ENCODE peak calls at places on chromosomes 1 and 21, in four cellular contexts. U, Y, M and A are unnamed samples.

GRCh38 chr1:246291141-246291540 is 215.9 kb downstream of the SMYD3 start:
- DNase-seq in U (no peak), Y (no peak), M (peak; percentile 47), A (peak; percentile 18)

GRCh38 chr1:145988773-145989172 is 7.6 kb downstream of the TXNIP start:
- DNase-seq in U (no peak), Y (no peak), M (no peak), A (no peak)

GRCh38 chr1:42922687-42923366 is 35.8 kb downstream of the SLC2A1 start:
- DNase-seq in U (peak; percentile 78), Y (no peak), M (peak; percentile 71), A (peak; percentile 44)

GRCh38 chr21:26445440-26445839 is 127.6 kb downstream of the CYYR1 start:
- DNase-seq in U (no peak), Y (no peak), M (no peak), A (no peak)

GRCh38 chr1:89631756-89632155 is 1.2 kb upstream of the LRRC8C start:
- DNase-seq in U (no peak), Y (no peak), M (no peak), A (no peak)

GRCh38 chr1:111454859-111455641 is 5.8 kb downstream of the ATP5PB start:
- DNase-seq in U (no peak), Y (no peak), M (no peak), A (no peak)

GRCh38 chr1:244239261-244239770 is 188.2 kb downstream of the ZBTB18 start:
- DNase-seq in U (no peak), Y (no peak), M (peak; percentile 70), A (no peak)

GRCh38 chr1:185441608-185442007 is 124.6 kb upstream of the IVNS1ABP start:
- DNase-seq in U (no peak), Y (no peak), M (no peak), A (no peak)

GRCh38 chr21:46620846-46621245 is 14.6 kb upstream of the PRMT2 start:
- DNase-seq in U (no peak), Y (no peak), M (no peak), A (no peak)

GRCh38 chr1:161359316-161359715 is 8.4 kb downstream of the CFAP126 start:
- DNase-seq in U (no peak), Y (no peak), M (no peak), A (no peak)

GRCh38 chr1:185966487-185966886 is 232.3 kb downstream of the HMCN1 start:
- DNase-seq in U (no peak), Y (no peak), M (no peak), A (no peak)

GRCh38 chr1:32013386-32014198 is at the start of gene KHDRBS1:
- DNase-seq in U (peak; percentile 98), Y (peak; percentile 98), M (peak; percentile 99), A (peak; percentile 97)

GRCh38 chr1:43346636-43347035 is 9.0 kb downstream of the MPL start:
- DNase-seq in U (no peak), Y (no peak), M (no peak), A (no peak)

GRCh38 chr21:35924714-35925301 is 135.5 kb downstream of the SETD4 start:
- DNase-seq in U (no peak), Y (no peak), M (no peak), A (no peak)

GRCh38 chr1:89995595-89996397 is 886 bp downstream of the ZNF326 start:
- DNase-seq in U (no peak), Y (no peak), M (peak; percentile 27), A (no peak)

GRCh38 chr1:200317236-200317635 is 92.6 kb downstream of the ZNF281 start:
- DNase-seq in U (no peak), Y (no peak), M (no peak), A (no peak)

GRCh38 chr1:10495942-10496341 is 21.2 kb downstream of the PEX14 start:
- DNase-seq in U (no peak), Y (no peak), M (no peak), A (no peak)

GRCh38 chr1:231861541-231862481 is 235.2 kb downstream of the DISC1 start:
- DNase-seq in U (no peak), Y (no peak), M (no peak), A (no peak)

GRCh38 chr1:241834733-241835377 is 13.1 kb upstream of the EXO1 start:
- DNase-seq in U (peak; percentile 21), Y (no peak), M (no peak), A (no peak)

GRCh38 chr21:44368711-44369446 is 15.5 kb downstream of the TRPM2 start:
- DNase-seq in U (no peak), Y (no peak), M (no peak), A (peak; percentile 50)

GRCh38 chr1:200525167-200526123 is 95.1 kb downstream of the KIF14 start:
- DNase-seq in U (peak; percentile 49), Y (no peak), M (no peak), A (no peak)

GRCh38 chr1:211320980-211321379 is 5.7 kb upstream of the TRAF5 start:
- DNase-seq in U (no peak), Y (no peak), M (no peak), A (no peak)

GRCh38 chr1:9872430-9873165 is 37.5 kb downstream of the CTNNBIP1 start:
- DNase-seq in U (no peak), Y (no peak), M (no peak), A (peak; percentile 79)

GRCh38 chr21:17513214-17514123 is 626 bp downstream of the CXADR start:
- DNase-seq in U (peak; percentile 35), Y (peak; percentile 26), M (peak; percentile 63), A (peak; percentile 54)

GRCh38 chr1:27297903-27298302 is 24.1 kb upstream of the TMEM222 start:
- DNase-seq in U (no peak), Y (no peak), M (no peak), A (no peak)

GRCh38 chr1:92956254-92956653 is 5.0 kb downstream of the DIPK1A start:
- DNase-seq in U (no peak), Y (no peak), M (peak; percentile 23), A (no peak)

GRCh38 chr1:3035871-3036645 is 14.8 kb downstream of the ACTRT2 start:
- DNase-seq in U (no peak), Y (no peak), M (no peak), A (no peak)

GRCh38 chr1:157245823-157246222 is 107.6 kb upstream of the ETV3 start:
- DNase-seq in U (no peak), Y (no peak), M (no peak), A (no peak)

GRCh38 chr21:34129039-34129891 is 55.9 kb downstream of the MRPS6 start:
- DNase-seq in U (peak; percentile 69), Y (peak; percentile 57), M (peak; percentile 21), A (no peak)

GRCh38 chr1:147882535-147882934 is 20.1 kb upstream of the GJA8 start:
- DNase-seq in U (no peak), Y (no peak), M (no peak), A (no peak)

GRCh38 chr1:5648410-5649165 is 343.6 kb downstream of the NPHP4 start:
- DNase-seq in U (peak; percentile 8), Y (no peak), M (no peak), A (no peak)

GRCh38 chr1:41650176-41650519 is 165.7 kb upstream of the EDN2 start:
- DNase-seq in U (no peak), Y (no peak), M (no peak), A (no peak)